ENCODE peak calls at places on chromosomes 2 and 18, in five cellular contexts. One of them, this sample, is unnamed. For H3K4me1, the result is how much of the 10 kb centered on the place peaks cover.

GRCh38 chr2:172458561-172459124 is 31.3 kb downstream of the ITGA6 start:
- DNase-seq in K562: no peak
- DNase-seq in H1: no peak
- DNase-seq in GM12878: no peak
- DNase-seq in HCT116: no peak
- DNase-seq in this sample: no peak

GRCh38 chr2:241412144-241412543 is 56.1 kb downstream of the FARP2 start:
- DNase-seq in K562: peak
- DNase-seq in H1: no peak
- DNase-seq in GM12878: no peak
- DNase-seq in HCT116: peak
- DNase-seq in this sample: no peak

GRCh38 chr2:1773883-1774282 is 29.6 kb upstream of the PXDN start:
- DNase-seq in K562: no peak
- DNase-seq in H1: no peak
- DNase-seq in GM12878: no peak
- DNase-seq in HCT116: no peak
- DNase-seq in this sample: no peak

GRCh38 chr18:24869285-24869684 is 408.8 kb downstream of the HRH4 start:
- DNase-seq in K562: no peak
- DNase-seq in H1: no peak
- DNase-seq in GM12878: no peak
- DNase-seq in HCT116: no peak
- DNase-seq in this sample: no peak

GRCh38 chr2:39704540-39704939 is 38.8 kb downstream of the TMEM178A start:
- DNase-seq in K562: no peak
- DNase-seq in H1: no peak
- DNase-seq in GM12878: no peak
- DNase-seq in HCT116: no peak
- DNase-seq in this sample: no peak

GRCh38 chr18:72895548-72895947 is 27.8 kb upstream of the NETO1 start:
- DNase-seq in K562: no peak
- DNase-seq in H1: no peak
- DNase-seq in GM12878: no peak
- DNase-seq in HCT116: no peak
- DNase-seq in this sample: no peak

GRCh38 chr2:98446850-98447249 is 2.2 kb downstream of the INPP4A start:
- DNase-seq in K562: no peak
- DNase-seq in H1: no peak
- DNase-seq in GM12878: no peak
- DNase-seq in HCT116: no peak
- DNase-seq in this sample: no peak

GRCh38 chr2:75666821-75667344 is 20.3 kb downstream of the MRPL19 start:
- DNase-seq in K562: no peak
- DNase-seq in H1: no peak
- DNase-seq in GM12878: no peak
- DNase-seq in HCT116: no peak
- DNase-seq in this sample: no peak

GRCh38 chr2:64277101-64277849 is 133.1 kb upstream of the PELI1 start:
- DNase-seq in K562: no peak
- DNase-seq in H1: no peak
- DNase-seq in GM12878: no peak
- DNase-seq in HCT116: no peak
- DNase-seq in this sample: no peak

GRCh38 chr18:47087676-47088075 is 52.3 kb upstream of the ELOA2 start:
- DNase-seq in K562: no peak
- DNase-seq in H1: no peak
- DNase-seq in GM12878: no peak
- DNase-seq in HCT116: no peak
- DNase-seq in this sample: no peak

GRCh38 chr2:174059178-174059874 is 94.2 kb upstream of the SP3 start:
- DNase-seq in K562: peak
- DNase-seq in H1: no peak
- DNase-seq in GM12878: no peak
- DNase-seq in HCT116: no peak
- DNase-seq in this sample: no peak

GRCh38 chr2:212912445-212913103 is 238.8 kb downstream of the IKZF2 start:
- DNase-seq in K562: no peak
- DNase-seq in H1: no peak
- DNase-seq in GM12878: no peak
- DNase-seq in HCT116: no peak
- DNase-seq in this sample: no peak

GRCh38 chr2:200624660-200625059 is 38.8 kb downstream of the AOX1 start:
- DNase-seq in K562: no peak
- DNase-seq in H1: no peak
- DNase-seq in GM12878: no peak
- DNase-seq in HCT116: no peak
- DNase-seq in this sample: no peak

GRCh38 chr2:129901754-129902415 is 77.6 kb upstream of the RAB6C start:
- DNase-seq in K562: no peak
- DNase-seq in H1: peak
- DNase-seq in GM12878: no peak
- DNase-seq in HCT116: no peak
- DNase-seq in this sample: no peak

GRCh38 chr2:201248288-201248844 is 12.0 kb upstream of the CASP8 start:
- DNase-seq in K562: peak
- DNase-seq in H1: peak
- DNase-seq in GM12878: no peak
- DNase-seq in HCT116: no peak
- DNase-seq in this sample: no peak

GRCh38 chr18:46894124-46894523 is 23.2 kb downstream of the PIAS2 start:
- DNase-seq in K562: peak
- DNase-seq in H1: no peak
- DNase-seq in GM12878: no peak
- DNase-seq in HCT116: no peak
- DNase-seq in this sample: no peak

GRCh38 chr2:98280376-98281102 is 65.7 kb upstream of the CNGA3 start:
- DNase-seq in K562: no peak
- DNase-seq in H1: no peak
- DNase-seq in GM12878: no peak
- DNase-seq in HCT116: no peak
- DNase-seq in this sample: no peak

GRCh38 chr2:21288299-21288698 is 164.5 kb downstream of the TDRD15 start:
- DNase-seq in K562: no peak
- DNase-seq in H1: no peak
- DNase-seq in GM12878: no peak
- DNase-seq in HCT116: no peak
- DNase-seq in this sample: no peak

GRCh38 chr2:221518937-221519635 is 53.0 kb downstream of the EPHA4 start:
- DNase-seq in K562: no peak
- DNase-seq in H1: no peak
- DNase-seq in GM12878: no peak
- DNase-seq in HCT116: no peak
- DNase-seq in this sample: no peak

GRCh38 chr18:36829362-36830140 is 624 bp downstream of the KIAA1328 start:
- DNase-seq in K562: peak
- DNase-seq in H1: no peak
- DNase-seq in GM12878: no peak
- DNase-seq in HCT116: no peak
- DNase-seq in this sample: no peak

GRCh38 chr2:193502363-193503035 is 1307.8 kb upstream of the TMEFF2 start:
- DNase-seq in K562: peak
- DNase-seq in H1: peak
- DNase-seq in GM12878: no peak
- DNase-seq in HCT116: no peak
- DNase-seq in this sample: no peak

GRCh38 chr2:135742307-135742838 is 718 bp downstream of the UBXN4 start:
- DNase-seq in K562: peak
- DNase-seq in H1: no peak
- DNase-seq in GM12878: no peak
- DNase-seq in HCT116: no peak
- DNase-seq in this sample: peak

GRCh38 chr2:141496805-141497204 is 634.0 kb downstream of the LRP1B start:
- DNase-seq in K562: no peak
- DNase-seq in H1: no peak
- DNase-seq in GM12878: no peak
- DNase-seq in HCT116: no peak
- DNase-seq in this sample: no peak

GRCh38 chr2:11773111-11773510 is 26.7 kb downstream of the LPIN1 start:
- DNase-seq in K562: no peak
- DNase-seq in H1: no peak
- DNase-seq in GM12878: no peak
- DNase-seq in HCT116: no peak
- DNase-seq in this sample: no peak

GRCh38 chr2:49042510-49042909 is 111.8 kb downstream of the FSHR start:
- DNase-seq in K562: no peak
- DNase-seq in H1: no peak
- DNase-seq in GM12878: no peak
- DNase-seq in HCT116: no peak
- DNase-seq in this sample: no peak

GRCh38 chr2:143034292-143035074 is 94.7 kb upstream of the ARHGAP15 start:
- DNase-seq in K562: peak
- DNase-seq in H1: no peak
- DNase-seq in GM12878: peak
- DNase-seq in HCT116: peak
- DNase-seq in this sample: peak

GRCh38 chr18:62450546-62451395 is 72.1 kb upstream of the ZCCHC2 start:
- DNase-seq in K562: peak
- DNase-seq in H1: no peak
- DNase-seq in GM12878: no peak
- DNase-seq in HCT116: peak
- DNase-seq in this sample: no peak

GRCh38 chr18:13614318-13614643 is 112.1 kb downstream of the FAM210A start:
- DNase-seq in K562: no peak
- DNase-seq in H1: no peak
- DNase-seq in GM12878: no peak
- DNase-seq in HCT116: no peak
- DNase-seq in this sample: no peak

GRCh38 chr2:214995409-214995808 is 143.0 kb downstream of the ABCA12 start:
- DNase-seq in K562: no peak
- DNase-seq in H1: no peak
- DNase-seq in GM12878: no peak
- DNase-seq in HCT116: no peak
- DNase-seq in this sample: no peak

GRCh38 chr18:22169011-22169888 is at the start of gene GATA6:
- DNase-seq in K562: peak
- DNase-seq in H1: peak
- DNase-seq in GM12878: no peak
- DNase-seq in HCT116: peak
- DNase-seq in this sample: no peak

GRCh38 chr18:25058520-25058919 is 293.4 kb downstream of the ZNF521 start:
- DNase-seq in K562: peak
- DNase-seq in H1: no peak
- DNase-seq in GM12878: no peak
- DNase-seq in HCT116: no peak
- DNase-seq in this sample: no peak

GRCh38 chr18:6509417-6510198 is 94.9 kb upstream of the L3MBTL4 start:
- DNase-seq in K562: no peak
- DNase-seq in H1: no peak
- DNase-seq in GM12878: no peak
- DNase-seq in HCT116: no peak
- DNase-seq in this sample: no peak

GRCh38 chr2:77834360-77835002 is 312.3 kb upstream of the LRRTM4 start:
- DNase-seq in K562: no peak
- DNase-seq in H1: no peak
- DNase-seq in GM12878: no peak
- DNase-seq in HCT116: peak
- DNase-seq in this sample: no peak

GRCh38 chr2:130824492-130825061 is 12.1 kb upstream of the ARHGEF4 start:
- DNase-seq in K562: no peak
- DNase-seq in H1: peak
- DNase-seq in GM12878: peak
- DNase-seq in HCT116: no peak
- DNase-seq in this sample: no peak

GRCh38 chr2:96207073-96207777 is 1.4 kb downstream of the STARD7 start:
- DNase-seq in K562: peak
- DNase-seq in H1: no peak
- DNase-seq in GM12878: no peak
- DNase-seq in HCT116: no peak
- DNase-seq in this sample: no peak
- H3K4me1 ChIP-seq in K562: under half
- H3K4me1 ChIP-seq in H1: under half
- H3K4me1 ChIP-seq in GM12878: under half
- H3K4me1 ChIP-seq in HCT116: under half
- H3K4me1 ChIP-seq in this sample: under half

GRCh38 chr2:203737360-203737759 is 30.9 kb downstream of the CD28 start:
- DNase-seq in K562: no peak
- DNase-seq in H1: no peak
- DNase-seq in GM12878: no peak
- DNase-seq in HCT116: no peak
- DNase-seq in this sample: no peak
- TF ChIP-seq YY1 in K562: no peak
- TF ChIP-seq YY1 in H1: no peak
- TF ChIP-seq YY1 in GM12878: no peak
- TF ChIP-seq YY1 in HCT116: no peak
- TF ChIP-seq YY1 in this sample: no peak

GRCh38 chr2:57884281-57884680 is 162.3 kb upstream of the VRK2 start:
- DNase-seq in K562: no peak
- DNase-seq in H1: no peak
- DNase-seq in GM12878: no peak
- DNase-seq in HCT116: no peak
- DNase-seq in this sample: no peak
- H3K4me3 ChIP-seq in K562: no peak
- H3K4me3 ChIP-seq in H1: no peak
- H3K4me3 ChIP-seq in GM12878: no peak
- H3K4me3 ChIP-seq in HCT116: no peak
- H3K4me3 ChIP-seq in this sample: no peak

GRCh38 chr2:217929294-217929671 is 73.5 kb downstream of the TNS1 start:
- DNase-seq in K562: no peak
- DNase-seq in H1: no peak
- DNase-seq in GM12878: no peak
- DNase-seq in HCT116: no peak
- DNase-seq in this sample: no peak
- H3K4me1 ChIP-seq in K562: under half
- H3K4me1 ChIP-seq in H1: under half
- H3K4me1 ChIP-seq in GM12878: under half
- H3K4me1 ChIP-seq in HCT116: under half
- H3K4me1 ChIP-seq in this sample: under half

DNA sequence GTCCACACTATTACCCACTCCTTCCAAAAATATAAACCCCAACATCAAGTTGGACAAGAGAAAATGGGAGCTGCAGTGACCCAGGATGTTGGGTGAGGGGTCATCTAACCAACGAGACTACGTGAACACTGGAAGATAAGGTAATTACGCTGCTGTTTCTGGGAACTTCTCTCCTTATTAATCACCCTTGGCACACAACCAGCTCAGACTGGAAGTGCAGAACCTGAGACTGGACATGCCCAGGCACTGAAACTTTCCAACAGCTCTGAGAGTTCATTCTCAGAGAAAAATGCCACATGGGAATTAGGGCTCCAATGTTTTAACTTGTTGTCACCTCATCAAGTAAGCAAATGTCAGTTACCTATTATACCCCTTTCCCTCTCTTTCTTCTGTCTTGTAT is 135.3 kb downstream of the CCDC148 start:
- DNase-seq in K562: peak
- DNase-seq in H1: no peak
- DNase-seq in GM12878: no peak
- DNase-seq in HCT116: peak
- DNase-seq in this sample: no peak
- TF ChIP-seq YY1 in K562: peak
- TF ChIP-seq YY1 in H1: no peak
- TF ChIP-seq YY1 in GM12878: no peak
- TF ChIP-seq YY1 in HCT116: no peak
- TF ChIP-seq YY1 in this sample: no peak

GRCh38 chr2:219246559-219246958 is 1.3 kb downstream of the STK16 start:
- DNase-seq in K562: no peak
- DNase-seq in H1: no peak
- DNase-seq in GM12878: no peak
- DNase-seq in HCT116: no peak
- DNase-seq in this sample: no peak
- H3K4me3 ChIP-seq in K562: peak
- H3K4me3 ChIP-seq in H1: no peak
- H3K4me3 ChIP-seq in GM12878: peak
- H3K4me3 ChIP-seq in HCT116: peak
- H3K4me3 ChIP-seq in this sample: no peak